ENCODE peak calls at places on chromosomes 6 and 20, in nine cellular contexts. O is NCI-H1930; R is activated T-cell treated with anti-CD3 and anti-CD28 coated beads, Interleukin-2, amount 50 U/mL, for 1 hour; W is ELR; G is fibroblast of mammary gland; X is AG10803; U is right cardiac atrium; D is brain microvascular endothelial cell; S is dorsolateral prefrontal cortex. M is an unnamed sample.

GRCh38 chr6:156890627-156891300 is 113.6 kb downstream of the ARID1B start:
- DNase-seq in W (no peak), D (no peak), G (peak), R (no peak), O (no peak), U (no peak), X (peak), S (no peak), M (no peak)

GRCh38 chr6:20866038-20866437 is 331.8 kb downstream of the CDKAL1 start:
- DNase-seq in S (no peak), D (no peak), O (peak), X (no peak), G (no peak), R (no peak), U (no peak), W (no peak), M (no peak)

GRCh38 chr20:2507875-2508630 is 662 bp downstream of the ZNF343 start:
- DNase-seq in U (no peak), S (peak), W (peak), X (peak), O (no peak), G (peak), D (no peak), R (no peak), M (no peak)

GRCh38 chr6:31729979-31730630 is 1.0 kb upstream of the DDAH2 start:
- DNase-seq in R (peak), X (peak), S (peak), G (peak), O (peak), D (peak), U (peak), W (peak), M (peak)

GRCh38 chr20:49483706-49484101 is 1.2 kb upstream of the KCNB1 start:
- DNase-seq in R (no peak), S (no peak), W (no peak), D (no peak), G (no peak), X (no peak), O (no peak), U (no peak), M (no peak)

GRCh38 chr20:58712823-58713731 is 20.5 kb downstream of the NPEPL1 start:
- DNase-seq in D (no peak), O (no peak), U (no peak), R (no peak), W (no peak), G (no peak), S (peak), X (no peak), M (no peak)

GRCh38 chr6:51934098-51934497 is 153.3 kb downstream of the PKHD1 start:
- DNase-seq in G (no peak), U (no peak), D (no peak), S (no peak), O (no peak), W (peak), X (no peak), R (no peak), M (no peak)

GRCh38 chr6:157267654-157268053 is 55.7 kb downstream of the TMEM242 start:
- DNase-seq in X (no peak), G (no peak), U (no peak), O (no peak), D (no peak), S (no peak), W (no peak), R (peak), M (no peak)

GRCh38 chr6:108677357-108677756 is 116.6 kb downstream of the FOXO3 start:
- DNase-seq in S (no peak), O (peak), R (no peak), W (no peak), D (no peak), G (no peak), U (no peak), X (no peak), M (no peak)

GRCh38 chr20:1894471-1894950 is 696 bp upstream of the SIRPA start:
- DNase-seq in G (no peak), O (peak), D (no peak), W (no peak), S (no peak), U (peak), X (peak), R (peak), M (peak)

GRCh38 chr6:111283707-111284106 is 196.4 kb downstream of the SLC16A10 start:
- DNase-seq in X (no peak), U (no peak), W (no peak), R (no peak), G (no peak), S (no peak), D (no peak), O (no peak), M (no peak)

GRCh38 chr20:62804632-62805364 is at the start of gene OGFR:
- DNase-seq in R (peak), D (no peak), U (peak), S (no peak), W (peak), O (peak), G (no peak), X (peak), M (peak)

GRCh38 chr20:56348306-56348695 is 10.5 kb upstream of the FAM210B start:
- DNase-seq in U (no peak), S (no peak), O (no peak), R (no peak), G (no peak), X (no peak), W (no peak), D (no peak), M (no peak)